ENCODE peak calls at places on chromosomes 11 and 22, in ten cellular contexts. O is WTC11; Z is DMS79 treated with DMSO at 0.1 percent for 48 hours; D is thoracic aorta; J is activated T-cell treated with anti-CD3 and anti-CD28 coated beads, Interleukin-2, amount 50 U/mL, for 4 hours; P is NCI-H524; S is left ventricle myocardium inferior; H is LoVo; G is cardiac fibroblast; V is bronchial epithelial cell. L is an unnamed sample.

GRCh38 chr11:103948331-103948730 is 88.1 kb upstream of the DDI1 start:
- DNase-seq in O (no peak), Z (no peak), D (no peak), J (no peak), P (no peak), S (no peak), H (no peak), G (no peak), V (no peak), L (no peak)

GRCh38 chr11:128711136-128711535 is 17.3 kb downstream of the FLI1 start:
- DNase-seq in O (no peak), Z (no peak), D (no peak), J (no peak), P (no peak), S (no peak), H (no peak), G (peak), V (peak), L (no peak)

GRCh38 chr11:70511345-70511744 is 113.0 kb downstream of the CTTN start:
- DNase-seq in O (peak), Z (no peak), D (no peak), J (no peak), P (no peak), S (no peak), H (no peak), G (no peak), V (no peak), L (no peak)

GRCh38 chr11:8081591-8082021 is 595 bp downstream of the TUB start:
- DNase-seq in O (no peak), Z (no peak), D (no peak), J (no peak), P (no peak), S (no peak), H (no peak), G (no peak), V (no peak), L (no peak)

GRCh38 chr11:6544921-6545850 is 48.1 kb downstream of the DNHD1 start:
- DNase-seq in O (no peak), Z (no peak), D (no peak), J (no peak), P (no peak), S (no peak), H (no peak), G (peak), V (no peak), L (no peak)

GRCh38 chr11:129141748-129142475 is 50.2 kb downstream of the ARHGAP32 start:
- DNase-seq in O (no peak), Z (no peak), D (no peak), J (no peak), P (no peak), S (no peak), H (peak), G (peak), V (no peak), L (no peak)

GRCh38 chr11:16082532-16083055 is 273.8 kb downstream of the SOX6 start:
- DNase-seq in O (no peak), Z (no peak), D (no peak), J (no peak), P (no peak), S (no peak), H (no peak), G (no peak), V (peak), L (no peak)

GRCh38 chr22:19607198-19608113 is 83.2 kb upstream of the CLDN5 start:
- DNase-seq in O (peak), Z (peak), D (no peak), J (peak), P (no peak), S (no peak), H (no peak), G (peak), V (peak), L (peak)

GRCh38 chr22:30763815-30764686 is 69.4 kb downstream of the OSBP2 start:
- DNase-seq in O (peak), Z (peak), D (no peak), J (peak), P (peak), S (no peak), H (peak), G (peak), V (peak), L (peak)